ENCODE peak calls at places on chromosomes 5 and 9, in eight cellular contexts. D is substantia nigra; T is activated naive CD8-positive, alpha-beta T cell treated with anti-CD3 and anti-CD28 coated beads, Interleukin-2, amount 50 U/mL, for 24 hours; Y is heart right ventricle; K is left kidney; G is pancreas; A is naive thymus-derived CD4-positive, alpha-beta T cell; J is IMR-90. W is an unnamed sample.

GRCh38 chr5:73152411-73153388 is 20.3 kb upstream of the TMEM174 start:
- DNase-seq in D (no peak), T (no peak), Y (no peak), K (no peak), G (no peak), A (no peak), J (no peak), W (no peak)

GRCh38 chr5:133612021-133612860 is at the start of gene FSTL4:
- DNase-seq in D (no peak), T (peak), Y (no peak), K (peak), G (peak), A (no peak), J (no peak), W (peak)

GRCh38 chr5:140345919-140346347 is 470 bp downstream of the HBEGF start:
- DNase-seq in D (peak), T (peak), Y (peak), K (peak), G (peak), A (no peak), J (peak), W (peak)

GRCh38 chr5:57207681-57208080 is 33.8 kb downstream of the GPBP1 start:
- DNase-seq in D (no peak), T (no peak), Y (peak), K (no peak), G (no peak), A (no peak), J (no peak), W (no peak)

GRCh38 chr5:77461287-77461686 is 30.8 kb downstream of the WDR41 start:
- DNase-seq in D (no peak), T (no peak), Y (no peak), K (no peak), G (no peak), A (no peak), J (no peak), W (no peak)

GRCh38 chr9:133991964-133992779 is at the start of gene VAV2:
- DNase-seq in D (no peak), T (peak), Y (peak), K (peak), G (peak), A (no peak), J (peak), W (peak)

GRCh38 chr9:79026311-79026710 is 545.5 kb upstream of the TLE4 start:
- DNase-seq in D (no peak), T (no peak), Y (no peak), K (peak), G (no peak), A (no peak), J (no peak), W (no peak)

GRCh38 chr5:1224631-1225030 is 550 bp upstream of the SLC6A18 start:
- DNase-seq in D (no peak), T (no peak), Y (no peak), K (no peak), G (no peak), A (no peak), J (no peak), W (no peak)

GRCh38 chr9:36598281-36598680 is 25.6 kb downstream of the MELK start:
- DNase-seq in D (no peak), T (no peak), Y (no peak), K (peak), G (no peak), A (no peak), J (peak), W (no peak)

GRCh38 chr5:88688981-88689661 is 193.9 kb downstream of the MEF2C start:
- DNase-seq in D (no peak), T (no peak), Y (no peak), K (peak), G (no peak), A (no peak), J (no peak), W (no peak)

GRCh38 chr5:53407373-53407772 is 73.1 kb upstream of the FST start:
- DNase-seq in D (no peak), T (no peak), Y (no peak), K (no peak), G (no peak), A (no peak), J (peak), W (no peak)

GRCh38 chr5:159961761-159962160 is 45.5 kb downstream of the ADRA1B start:
- DNase-seq in D (no peak), T (no peak), Y (no peak), K (no peak), G (no peak), A (no peak), J (no peak), W (no peak)

GRCh38 chr5:172185096-172185461 is 2.9 kb downstream of the STK10 start:
- DNase-seq in D (no peak), T (no peak), Y (no peak), K (no peak), G (no peak), A (peak), J (no peak), W (no peak)

GRCh38 chr5:35979694-35980093 is 11.5 kb downstream of the UGT3A1 start:
- DNase-seq in D (no peak), T (no peak), Y (no peak), K (no peak), G (no peak), A (no peak), J (no peak), W (no peak)

GRCh38 chr5:173909205-173909604 is 21.1 kb downstream of the CPEB4 start:
- DNase-seq in D (no peak), T (no peak), Y (peak), K (no peak), G (no peak), A (no peak), J (no peak), W (no peak)

GRCh38 chr9:113993838-113994540 is 84.1 kb downstream of the AMBP start:
- DNase-seq in D (peak), T (no peak), Y (peak), K (no peak), G (peak), A (no peak), J (peak), W (no peak)

GRCh38 chr5:111928501-111928900 is 171.5 kb upstream of the NREP start:
- DNase-seq in D (no peak), T (no peak), Y (no peak), K (no peak), G (no peak), A (no peak), J (no peak), W (no peak)

GRCh38 chr5:157324237-157324636 is 58.3 kb downstream of the CYFIP2 start:
- DNase-seq in D (no peak), T (no peak), Y (no peak), K (no peak), G (no peak), A (no peak), J (no peak), W (no peak)

GRCh38 chr5:141811287-141812155 is 66.7 kb downstream of the PCDH1 start:
- DNase-seq in D (peak), T (peak), Y (no peak), K (peak), G (no peak), A (peak), J (no peak), W (peak)

GRCh38 chr5:42423285-42424152 is at the start of gene GHR:
- DNase-seq in D (peak), T (peak), Y (peak), K (peak), G (peak), A (peak), J (peak), W (peak)